ENCODE peak calls at places on chromosomes 6 and 20, in four cellular contexts. One of them, this sample, is unnamed. For H3K9me3, the result is how much of the 10 kb centered on the place peaks cover.

GRCh38 chr20:46998497-46999190 is 104.0 kb downstream of the EYA2 start:
- DNase-seq in psoas muscle: no peak
- DNase-seq in uterus: no peak
- DNase-seq in left lung: no peak
- DNase-seq in this sample: no peak

GRCh38 chr20:15379897-15380296 is 1042.5 kb upstream of the FLRT3 start:
- DNase-seq in left lung: no peak
- DNase-seq in psoas muscle: no peak
- DNase-seq in uterus: no peak
- DNase-seq in this sample: no peak

GRCh38 chr20:24702501-24703283 is 233.3 kb downstream of the SYNDIG1 start:
- DNase-seq in psoas muscle: no peak
- DNase-seq in uterus: no peak
- DNase-seq in left lung: no peak
- DNase-seq in this sample: no peak

GRCh38 chr6:146785001-146785585 is 186.3 kb downstream of the ADGB start:
- DNase-seq in uterus: no peak
- DNase-seq in left lung: no peak
- DNase-seq in psoas muscle: no peak
- DNase-seq in this sample: no peak

GRCh38 chr20:38825901-38826625 is 20.6 kb downstream of the PPP1R16B start:
- DNase-seq in uterus: no peak
- DNase-seq in left lung: no peak
- DNase-seq in psoas muscle: no peak
- DNase-seq in this sample: no peak

GRCh38 chr6:8589941-8590676 is 154.8 kb upstream of the SLC35B3 start:
- DNase-seq in left lung: no peak
- DNase-seq in psoas muscle: no peak
- DNase-seq in uterus: no peak
- DNase-seq in this sample: no peak

GRCh38 chr6:46211917-46212316 is 41.1 kb upstream of the ENPP5 start:
- DNase-seq in left lung: no peak
- DNase-seq in psoas muscle: no peak
- DNase-seq in uterus: no peak
- DNase-seq in this sample: no peak

GRCh38 chr6:150666071-150666470 is 66.4 kb downstream of the PLEKHG1 start:
- DNase-seq in left lung: peak
- DNase-seq in psoas muscle: no peak
- DNase-seq in uterus: no peak
- DNase-seq in this sample: peak

GRCh38 chr6:16585805-16586204 is 175.5 kb downstream of the ATXN1 start:
- DNase-seq in left lung: no peak
- DNase-seq in psoas muscle: no peak
- DNase-seq in uterus: no peak
- DNase-seq in this sample: no peak

GRCh38 chr20:42308980-42309524 is 690.9 kb upstream of the CHD6 start:
- DNase-seq in uterus: no peak
- DNase-seq in left lung: no peak
- DNase-seq in psoas muscle: no peak
- DNase-seq in this sample: no peak

GRCh38 chr20:8627386-8628030 is 441.4 kb upstream of the PLCB4 start:
- DNase-seq in psoas muscle: no peak
- DNase-seq in left lung: no peak
- DNase-seq in uterus: no peak
- DNase-seq in this sample: no peak

GRCh38 chr6:14945461-14946210 is 300.2 kb upstream of the JARID2 start:
- DNase-seq in psoas muscle: no peak
- DNase-seq in uterus: no peak
- DNase-seq in left lung: no peak
- DNase-seq in this sample: no peak

GRCh38 chr6:118859517-118860064 is 34.4 kb upstream of the ASF1A start:
- DNase-seq in psoas muscle: no peak
- DNase-seq in uterus: no peak
- DNase-seq in left lung: no peak
- DNase-seq in this sample: no peak

GRCh38 chr6:34011298-34011697 is 134.6 kb downstream of the GRM4 start:
- DNase-seq in uterus: no peak
- DNase-seq in left lung: no peak
- DNase-seq in psoas muscle: no peak
- DNase-seq in this sample: no peak

GRCh38 chr6:32164295-32164694 is at the start of gene EGFL8:
- DNase-seq in left lung: no peak
- DNase-seq in psoas muscle: no peak
- DNase-seq in uterus: no peak
- DNase-seq in this sample: peak

GRCh38 chr6:52877786-52878185 is 31.7 kb downstream of the GSTA3 start:
- DNase-seq in uterus: no peak
- DNase-seq in psoas muscle: no peak
- DNase-seq in left lung: no peak
- DNase-seq in this sample: no peak

GRCh38 chr6:19415605-19416326 is 421.4 kb upstream of the ID4 start:
- DNase-seq in left lung: no peak
- DNase-seq in psoas muscle: no peak
- DNase-seq in uterus: no peak
- DNase-seq in this sample: no peak

GRCh38 chr20:20410678-20411077 is 42.8 kb downstream of the INSM1 start:
- DNase-seq in psoas muscle: no peak
- DNase-seq in uterus: no peak
- DNase-seq in left lung: no peak
- DNase-seq in this sample: no peak

GRCh38 chr6:47057830-47058540 is 15.9 kb upstream of the ADGRF1 start:
- DNase-seq in left lung: no peak
- DNase-seq in psoas muscle: no peak
- DNase-seq in uterus: no peak
- DNase-seq in this sample: no peak

GRCh38 chr6:111105578-111105977 is 18.3 kb downstream of the SLC16A10 start:
- DNase-seq in left lung: peak
- DNase-seq in psoas muscle: peak
- DNase-seq in uterus: peak
- DNase-seq in this sample: no peak

GRCh38 chr6:71138416-71138815 is 150.2 kb upstream of the OGFRL1 start:
- DNase-seq in uterus: no peak
- DNase-seq in psoas muscle: no peak
- DNase-seq in left lung: no peak
- DNase-seq in this sample: no peak

GRCh38 chr6:36781669-36782068 is 57.6 kb downstream of the CPNE5 start:
- DNase-seq in psoas muscle: no peak
- DNase-seq in left lung: no peak
- DNase-seq in uterus: no peak
- DNase-seq in this sample: no peak

GRCh38 chr20:63468421-63468820 is 4.0 kb downstream of the KCNQ2 start:
- DNase-seq in left lung: no peak
- DNase-seq in psoas muscle: no peak
- DNase-seq in uterus: no peak
- DNase-seq in this sample: no peak

GRCh38 chr6:111427341-111428116 is 55.5 kb downstream of the REV3L start:
- DNase-seq in psoas muscle: no peak
- DNase-seq in left lung: no peak
- DNase-seq in uterus: no peak
- DNase-seq in this sample: no peak

GRCh38 chr6:161107779-161108380 is 116.3 kb downstream of the MAP3K4 start:
- DNase-seq in uterus: no peak
- DNase-seq in psoas muscle: no peak
- DNase-seq in left lung: no peak
- DNase-seq in this sample: no peak

GRCh38 chr6:95294047-95294446 is 283.3 kb upstream of the MANEA start:
- DNase-seq in left lung: no peak
- DNase-seq in uterus: no peak
- DNase-seq in psoas muscle: no peak
- DNase-seq in this sample: no peak

GRCh38 chr20:10611357-10611756 is 62.4 kb downstream of the JAG1 start:
- DNase-seq in uterus: peak
- DNase-seq in psoas muscle: peak
- DNase-seq in left lung: no peak
- DNase-seq in this sample: peak

GRCh38 chr20:51930775-51931174 is 128.5 kb upstream of the SALL4 start:
- DNase-seq in left lung: no peak
- DNase-seq in psoas muscle: no peak
- DNase-seq in uterus: no peak
- DNase-seq in this sample: no peak

GRCh38 chr6:107323133-107323785 is 136.1 kb downstream of the PDSS2 start:
- DNase-seq in left lung: no peak
- DNase-seq in uterus: no peak
- DNase-seq in psoas muscle: no peak
- DNase-seq in this sample: no peak

GRCh38 chr20:36784116-36784515 is 10.6 kb upstream of the DSN1 start:
- DNase-seq in uterus: no peak
- DNase-seq in psoas muscle: no peak
- DNase-seq in left lung: no peak
- DNase-seq in this sample: no peak

GRCh38 chr6:56798163-56798562 is 155.5 kb upstream of the DST start:
- DNase-seq in left lung: no peak
- DNase-seq in uterus: no peak
- DNase-seq in psoas muscle: no peak
- DNase-seq in this sample: no peak

GRCh38 chr6:41785689-41786450 is 1.6 kb upstream of the TOMM6 start:
- DNase-seq in psoas muscle: peak
- DNase-seq in left lung: no peak
- DNase-seq in uterus: no peak
- DNase-seq in this sample: peak

GRCh38 chr6:135722679-135723078 is 128.8 kb upstream of the PDE7B start:
- DNase-seq in psoas muscle: no peak
- DNase-seq in left lung: no peak
- DNase-seq in uterus: no peak
- DNase-seq in this sample: no peak

GRCh38 chr20:2922957-2923356 is 49.7 kb downstream of the PTPRA start:
- DNase-seq in left lung: no peak
- DNase-seq in uterus: no peak
- DNase-seq in psoas muscle: no peak
- DNase-seq in this sample: no peak

GRCh38 chr6:114342086-114342825 is 567 bp downstream of the HS3ST5 start:
- DNase-seq in psoas muscle: peak
- DNase-seq in left lung: peak
- DNase-seq in uterus: no peak
- DNase-seq in this sample: peak

GRCh38 chr6:42158011-42158410 is 15.2 kb upstream of the GUCA1A start:
- DNase-seq in psoas muscle: no peak
- DNase-seq in left lung: no peak
- DNase-seq in uterus: no peak
- DNase-seq in this sample: no peak

GRCh38 chr20:37984018-37984785 is 49.1 kb downstream of the TTI1 start:
- DNase-seq in psoas muscle: peak
- DNase-seq in uterus: peak
- DNase-seq in left lung: no peak
- DNase-seq in this sample: no peak

DNA sequence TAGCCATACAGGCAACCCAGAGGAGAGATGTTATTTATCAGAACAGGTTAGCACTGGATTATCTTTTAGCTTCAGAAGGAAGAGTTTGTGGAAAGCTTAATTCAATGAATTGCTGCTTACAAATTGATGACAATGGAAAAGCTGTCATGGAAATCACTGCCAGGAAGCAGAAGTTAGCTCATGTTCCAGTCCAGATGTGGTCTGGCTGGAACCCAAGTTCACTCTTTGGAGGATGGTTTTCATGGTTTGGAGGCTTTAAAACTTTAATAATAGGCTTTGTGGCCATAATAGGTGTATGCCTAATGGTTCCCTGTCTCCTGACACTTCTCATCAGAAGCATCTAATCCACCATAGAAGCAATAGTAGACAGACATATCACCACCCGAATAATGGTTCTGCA is 699.0 kb downstream of the PHF3 start:
- DNase-seq in left lung: no peak
- DNase-seq in psoas muscle: no peak
- DNase-seq in uterus: no peak
- DNase-seq in this sample: no peak
- H3K27ac ChIP-seq in left lung: no peak
- H3K27ac ChIP-seq in psoas muscle: no peak
- H3K27ac ChIP-seq in uterus: no peak
- H3K27ac ChIP-seq in this sample: no peak

DNA sequence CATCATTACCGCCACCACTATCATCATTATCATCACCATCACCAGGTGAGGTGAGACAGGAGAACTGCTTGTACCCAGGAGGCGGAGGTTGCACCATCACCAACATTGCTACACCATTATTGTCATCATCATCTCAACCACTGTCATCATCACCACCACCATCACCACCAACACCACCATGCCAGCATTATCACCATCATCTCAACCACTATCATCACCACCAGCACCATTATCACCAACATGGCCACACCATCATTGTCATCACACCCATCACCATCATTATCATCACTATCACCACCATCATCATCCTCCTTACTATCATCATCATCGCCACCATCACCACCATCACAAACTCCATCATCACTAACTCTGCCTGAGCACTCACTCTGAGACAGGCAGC is 661.8 kb upstream of the DEFB115 start:
- DNase-seq in left lung: no peak
- DNase-seq in psoas muscle: no peak
- DNase-seq in uterus: no peak
- DNase-seq in this sample: no peak
- H3K9me3 ChIP-seq in left lung: under half
- H3K9me3 ChIP-seq in psoas muscle: under half
- H3K9me3 ChIP-seq in uterus: under half
- H3K9me3 ChIP-seq in this sample: under half

GRCh38 chr6:133978896-133979240 is 25.8 kb downstream of the TBPL1 start:
- DNase-seq in left lung: no peak
- DNase-seq in uterus: no peak
- DNase-seq in psoas muscle: no peak
- DNase-seq in this sample: no peak
- H3K27ac ChIP-seq in left lung: no peak
- H3K27ac ChIP-seq in uterus: no peak
- H3K27ac ChIP-seq in psoas muscle: no peak
- H3K27ac ChIP-seq in this sample: no peak

GRCh38 chr20:62103508-62104233 is 18.6 kb upstream of the LSM14B start:
- DNase-seq in uterus: no peak
- DNase-seq in psoas muscle: no peak
- DNase-seq in left lung: no peak
- DNase-seq in this sample: no peak
- H3K9me3 ChIP-seq in uterus: under half
- H3K9me3 ChIP-seq in psoas muscle: under half
- H3K9me3 ChIP-seq in left lung: under half
- H3K9me3 ChIP-seq in this sample: under half

GRCh38 chr6:3744211-3744900 is 7.2 kb downstream of the PXDC1 start:
- DNase-seq in psoas muscle: no peak
- DNase-seq in uterus: peak
- DNase-seq in left lung: no peak
- DNase-seq in this sample: peak
- H3K27ac ChIP-seq in psoas muscle: peak
- H3K27ac ChIP-seq in uterus: peak
- H3K27ac ChIP-seq in left lung: no peak
- H3K27ac ChIP-seq in this sample: peak

This sample was measured in aorta.